ENCODE peak calls at places on chromosomes 1 and 21, in six cellular contexts. One of them, this sample, is unnamed.

GRCh38 chr21:28332796-28333195 is 659.9 kb downstream of the LTN1 start:
- DNase-seq in uterus: no peak
- DNase-seq in T-helper 1 cell: no peak
- DNase-seq in fibroblast of lung: no peak
- DNase-seq in activated CD8-positive, alpha-beta memory T cell treated with anti-CD3 and anti-CD28 coated beads, Interleukin-2, amount 10 ng/mL, durations not matched to agents 7 days and 5 days: no peak
- DNase-seq in neural progenitor cell: no peak
- DNase-seq in this sample: no peak

GRCh38 chr1:23756676-23757075 is 13.4 kb downstream of the ELOA start:
- DNase-seq in uterus: no peak
- DNase-seq in T-helper 1 cell: no peak
- DNase-seq in fibroblast of lung: peak
- DNase-seq in activated CD8-positive, alpha-beta memory T cell treated with anti-CD3 and anti-CD28 coated beads, Interleukin-2, amount 10 ng/mL, durations not matched to agents 7 days and 5 days: no peak
- DNase-seq in neural progenitor cell: no peak
- DNase-seq in this sample: peak

GRCh38 chr1:226809785-226810571 is 60.4 kb upstream of the PSEN2 start:
- DNase-seq in uterus: no peak
- DNase-seq in T-helper 1 cell: no peak
- DNase-seq in fibroblast of lung: peak
- DNase-seq in activated CD8-positive, alpha-beta memory T cell treated with anti-CD3 and anti-CD28 coated beads, Interleukin-2, amount 10 ng/mL, durations not matched to agents 7 days and 5 days: no peak
- DNase-seq in neural progenitor cell: no peak
- DNase-seq in this sample: no peak

GRCh38 chr1:74819062-74819461 is 86.1 kb downstream of the TYW3 start:
- DNase-seq in uterus: no peak
- DNase-seq in T-helper 1 cell: no peak
- DNase-seq in fibroblast of lung: peak
- DNase-seq in activated CD8-positive, alpha-beta memory T cell treated with anti-CD3 and anti-CD28 coated beads, Interleukin-2, amount 10 ng/mL, durations not matched to agents 7 days and 5 days: no peak
- DNase-seq in neural progenitor cell: no peak
- DNase-seq in this sample: no peak

GRCh38 chr1:205506409-205507196 is 2.1 kb downstream of the CDK18 start:
- DNase-seq in uterus: no peak
- DNase-seq in T-helper 1 cell: no peak
- DNase-seq in fibroblast of lung: no peak
- DNase-seq in activated CD8-positive, alpha-beta memory T cell treated with anti-CD3 and anti-CD28 coated beads, Interleukin-2, amount 10 ng/mL, durations not matched to agents 7 days and 5 days: no peak
- DNase-seq in neural progenitor cell: no peak
- DNase-seq in this sample: no peak

GRCh38 chr21:27213328-27213727 is 246.4 kb upstream of the ADAMTS5 start:
- DNase-seq in uterus: no peak
- DNase-seq in T-helper 1 cell: no peak
- DNase-seq in fibroblast of lung: no peak
- DNase-seq in activated CD8-positive, alpha-beta memory T cell treated with anti-CD3 and anti-CD28 coated beads, Interleukin-2, amount 10 ng/mL, durations not matched to agents 7 days and 5 days: no peak
- DNase-seq in neural progenitor cell: peak
- DNase-seq in this sample: no peak

GRCh38 chr1:240705584-240705983 is 93.6 kb upstream of the GREM2 start:
- DNase-seq in uterus: no peak
- DNase-seq in T-helper 1 cell: no peak
- DNase-seq in fibroblast of lung: peak
- DNase-seq in activated CD8-positive, alpha-beta memory T cell treated with anti-CD3 and anti-CD28 coated beads, Interleukin-2, amount 10 ng/mL, durations not matched to agents 7 days and 5 days: no peak
- DNase-seq in neural progenitor cell: no peak
- DNase-seq in this sample: no peak

GRCh38 chr1:12518956-12519707 is 98.9 kb downstream of the DHRS3 start:
- DNase-seq in uterus: peak
- DNase-seq in T-helper 1 cell: no peak
- DNase-seq in fibroblast of lung: peak
- DNase-seq in activated CD8-positive, alpha-beta memory T cell treated with anti-CD3 and anti-CD28 coated beads, Interleukin-2, amount 10 ng/mL, durations not matched to agents 7 days and 5 days: peak
- DNase-seq in neural progenitor cell: peak
- DNase-seq in this sample: no peak

GRCh38 chr1:185594786-185595410 is 139.3 kb upstream of the HMCN1 start:
- DNase-seq in uterus: no peak
- DNase-seq in T-helper 1 cell: no peak
- DNase-seq in fibroblast of lung: no peak
- DNase-seq in activated CD8-positive, alpha-beta memory T cell treated with anti-CD3 and anti-CD28 coated beads, Interleukin-2, amount 10 ng/mL, durations not matched to agents 7 days and 5 days: no peak
- DNase-seq in neural progenitor cell: no peak
- DNase-seq in this sample: no peak

GRCh38 chr1:184698001-184698400 is 56.7 kb downstream of the EDEM3 start:
- DNase-seq in uterus: no peak
- DNase-seq in T-helper 1 cell: no peak
- DNase-seq in fibroblast of lung: no peak
- DNase-seq in activated CD8-positive, alpha-beta memory T cell treated with anti-CD3 and anti-CD28 coated beads, Interleukin-2, amount 10 ng/mL, durations not matched to agents 7 days and 5 days: no peak
- DNase-seq in neural progenitor cell: no peak
- DNase-seq in this sample: no peak

GRCh38 chr21:34199121-34199910 is 125.9 kb downstream of the MRPS6 start:
- DNase-seq in uterus: no peak
- DNase-seq in T-helper 1 cell: no peak
- DNase-seq in fibroblast of lung: no peak
- DNase-seq in activated CD8-positive, alpha-beta memory T cell treated with anti-CD3 and anti-CD28 coated beads, Interleukin-2, amount 10 ng/mL, durations not matched to agents 7 days and 5 days: no peak
- DNase-seq in neural progenitor cell: no peak
- DNase-seq in this sample: no peak

GRCh38 chr1:241842565-241842964 is 5.4 kb upstream of the EXO1 start:
- DNase-seq in uterus: no peak
- DNase-seq in T-helper 1 cell: no peak
- DNase-seq in fibroblast of lung: peak
- DNase-seq in activated CD8-positive, alpha-beta memory T cell treated with anti-CD3 and anti-CD28 coated beads, Interleukin-2, amount 10 ng/mL, durations not matched to agents 7 days and 5 days: no peak
- DNase-seq in neural progenitor cell: no peak
- DNase-seq in this sample: no peak

GRCh38 chr1:54927475-54928240 is 40.7 kb upstream of the DHCR24 start:
- DNase-seq in uterus: no peak
- DNase-seq in T-helper 1 cell: no peak
- DNase-seq in fibroblast of lung: peak
- DNase-seq in activated CD8-positive, alpha-beta memory T cell treated with anti-CD3 and anti-CD28 coated beads, Interleukin-2, amount 10 ng/mL, durations not matched to agents 7 days and 5 days: no peak
- DNase-seq in neural progenitor cell: no peak
- DNase-seq in this sample: peak

GRCh38 chr1:9720785-9721605 is 69.5 kb downstream of the PIK3CD start:
- DNase-seq in uterus: no peak
- DNase-seq in T-helper 1 cell: no peak
- DNase-seq in fibroblast of lung: no peak
- DNase-seq in activated CD8-positive, alpha-beta memory T cell treated with anti-CD3 and anti-CD28 coated beads, Interleukin-2, amount 10 ng/mL, durations not matched to agents 7 days and 5 days: no peak
- DNase-seq in neural progenitor cell: no peak
- DNase-seq in this sample: no peak

GRCh38 chr1:58991305-58991704 is 207.5 kb upstream of the JUN start:
- DNase-seq in uterus: no peak
- DNase-seq in T-helper 1 cell: no peak
- DNase-seq in fibroblast of lung: no peak
- DNase-seq in activated CD8-positive, alpha-beta memory T cell treated with anti-CD3 and anti-CD28 coated beads, Interleukin-2, amount 10 ng/mL, durations not matched to agents 7 days and 5 days: no peak
- DNase-seq in neural progenitor cell: no peak
- DNase-seq in this sample: no peak

GRCh38 chr1:1626207-1627141 is 5.5 kb upstream of the MMP23B start:
- DNase-seq in uterus: no peak
- DNase-seq in T-helper 1 cell: no peak
- DNase-seq in fibroblast of lung: no peak
- DNase-seq in activated CD8-positive, alpha-beta memory T cell treated with anti-CD3 and anti-CD28 coated beads, Interleukin-2, amount 10 ng/mL, durations not matched to agents 7 days and 5 days: no peak
- DNase-seq in neural progenitor cell: no peak
- DNase-seq in this sample: no peak

GRCh38 chr21:45029298-45029967 is 44.9 kb upstream of the ADARB1 start:
- DNase-seq in uterus: no peak
- DNase-seq in T-helper 1 cell: no peak
- DNase-seq in fibroblast of lung: no peak
- DNase-seq in activated CD8-positive, alpha-beta memory T cell treated with anti-CD3 and anti-CD28 coated beads, Interleukin-2, amount 10 ng/mL, durations not matched to agents 7 days and 5 days: no peak
- DNase-seq in neural progenitor cell: peak
- DNase-seq in this sample: no peak

GRCh38 chr1:59105548-59106507 is 191.1 kb upstream of the FGGY start:
- DNase-seq in uterus: peak
- DNase-seq in T-helper 1 cell: no peak
- DNase-seq in fibroblast of lung: no peak
- DNase-seq in activated CD8-positive, alpha-beta memory T cell treated with anti-CD3 and anti-CD28 coated beads, Interleukin-2, amount 10 ng/mL, durations not matched to agents 7 days and 5 days: no peak
- DNase-seq in neural progenitor cell: no peak
- DNase-seq in this sample: no peak

GRCh38 chr1:41768538-41768937 is 150.2 kb downstream of the HIVEP3 start:
- DNase-seq in uterus: no peak
- DNase-seq in T-helper 1 cell: no peak
- DNase-seq in fibroblast of lung: no peak
- DNase-seq in activated CD8-positive, alpha-beta memory T cell treated with anti-CD3 and anti-CD28 coated beads, Interleukin-2, amount 10 ng/mL, durations not matched to agents 7 days and 5 days: no peak
- DNase-seq in neural progenitor cell: no peak
- DNase-seq in this sample: no peak

GRCh38 chr1:26475989-26476388 is 3.7 kb downstream of the HMGN2 start:
- DNase-seq in uterus: no peak
- DNase-seq in T-helper 1 cell: no peak
- DNase-seq in fibroblast of lung: no peak
- DNase-seq in activated CD8-positive, alpha-beta memory T cell treated with anti-CD3 and anti-CD28 coated beads, Interleukin-2, amount 10 ng/mL, durations not matched to agents 7 days and 5 days: no peak
- DNase-seq in neural progenitor cell: no peak
- DNase-seq in this sample: no peak

GRCh38 chr1:77686784-77687518 is 4.5 kb upstream of the ZZZ3 start:
- DNase-seq in uterus: no peak
- DNase-seq in T-helper 1 cell: no peak
- DNase-seq in fibroblast of lung: no peak
- DNase-seq in activated CD8-positive, alpha-beta memory T cell treated with anti-CD3 and anti-CD28 coated beads, Interleukin-2, amount 10 ng/mL, durations not matched to agents 7 days and 5 days: no peak
- DNase-seq in neural progenitor cell: peak
- DNase-seq in this sample: no peak

This sample was measured in adrenal gland.